ENCODE peak calls at places on chromosomes 11 and 22, in six cellular contexts. Y, D, J, U, W and H are unnamed samples.

GRCh38 chr11:71372693-71373657 is 75.2 kb downstream of the DHCR7 start:
- DNase-seq in Y (no peak), D (no peak), J (peak; percentile 56), U (no peak), W (no peak), H (peak; percentile 53)

GRCh38 chr11:65452806-65453490 is 30.4 kb downstream of the NEAT1 start:
- DNase-seq in Y (peak; percentile 81), D (peak; percentile 12), J (peak; percentile 95), U (peak; percentile 68), W (no peak), H (no peak)

GRCh38 chr22:29071261-29072045 is 1.4 kb upstream of the KREMEN1 start:
- DNase-seq in Y (no peak), D (peak; percentile 41), J (peak; percentile 36), U (no peak), W (peak; percentile 72), H (no peak)

GRCh38 chr11:64503354-64503753 is 87.7 kb upstream of the SLC22A12 start:
- DNase-seq in Y (no peak), D (no peak), J (no peak), U (no peak), W (no peak), H (no peak)

GRCh38 chr11:67272327-67273259 is 6.3 kb downstream of the GRK2 start:
- DNase-seq in Y (no peak), D (no peak), J (no peak), U (peak; percentile 23), W (no peak), H (no peak)

GRCh38 chr11:77558380-77558779 is 31.4 kb upstream of the AQP11 start:
- DNase-seq in Y (no peak), D (no peak), J (no peak), U (no peak), W (no peak), H (no peak)

GRCh38 chr22:44567846-44568493 is 69.9 kb upstream of the RTL6 start:
- DNase-seq in Y (no peak), D (peak; percentile 31), J (peak; percentile 58), U (no peak), W (no peak), H (no peak)

GRCh38 chr11:111167666-111168065 is 77.9 kb upstream of the POU2AF2 start:
- DNase-seq in Y (no peak), D (no peak), J (no peak), U (no peak), W (no peak), H (no peak)

GRCh38 chr22:23078462-23078787 is 8.1 kb downstream of the GNAZ start:
- DNase-seq in Y (no peak), D (no peak), J (no peak), U (no peak), W (no peak), H (no peak)

GRCh38 chr11:118915941-118916841 is 9.5 kb downstream of the BCL9L start:
- DNase-seq in Y (no peak), D (peak; percentile 30), J (no peak), U (no peak), W (no peak), H (no peak)

GRCh38 chr11:65553301-65554001 is 4.7 kb downstream of the LTBP3 start:
- DNase-seq in Y (peak; percentile 54), D (no peak), J (no peak), U (no peak), W (no peak), H (no peak)

GRCh38 chr11:91926967-91927366 is 297.7 kb upstream of the FAT3 start:
- DNase-seq in Y (no peak), D (no peak), J (no peak), U (peak; percentile 53), W (no peak), H (no peak)

GRCh38 chr11:76209956-76210885 is 3.9 kb upstream of the WNT11 start:
- DNase-seq in Y (peak; percentile 8), D (peak; percentile 69), J (peak; percentile 69), U (peak; percentile 68), W (no peak), H (no peak)

GRCh38 chr11:69120096-69120875 is 35.4 kb upstream of the SMIM38 start:
- DNase-seq in Y (no peak), D (no peak), J (no peak), U (no peak), W (no peak), H (no peak)

GRCh38 chr11:114233755-114234154 is 62.4 kb upstream of the NNMT start:
- DNase-seq in Y (no peak), D (no peak), J (no peak), U (no peak), W (no peak), H (no peak)

GRCh38 chr11:2295971-2296912 is 5.5 kb downstream of the C11orf21 start:
- DNase-seq in Y (no peak), D (no peak), J (no peak), U (peak; percentile 5), W (no peak), H (no peak)

GRCh38 chr22:46515208-46516111 is 22.0 kb downstream of the CELSR1 start:
- DNase-seq in Y (no peak), D (no peak), J (peak; percentile 21), U (no peak), W (peak; percentile 26), H (no peak)

GRCh38 chr11:100681064-100681502 is 6.0 kb upstream of the ARHGAP42 start:
- DNase-seq in Y (peak; percentile 81), D (peak; percentile 21), J (no peak), U (peak; percentile 77), W (peak; percentile 42), H (peak; percentile 95)

GRCh38 chr22:50532353-50532700 is 2.5 kb upstream of the TYMP start:
- DNase-seq in Y (no peak), D (peak; percentile 66), J (no peak), U (no peak), W (peak; percentile 22), H (no peak)

GRCh38 chr11:64862914-64863313 is 15.5 kb downstream of the EHD1 start:
- DNase-seq in Y (no peak), D (no peak), J (no peak), U (no peak), W (no peak), H (no peak)

GRCh38 chr11:76190376-76190775 is 15.9 kb downstream of the WNT11 start:
- DNase-seq in Y (no peak), D (no peak), J (no peak), U (no peak), W (no peak), H (no peak)

GRCh38 chr11:109302591-109303334 is 119.2 kb upstream of the C11orf87 start:
- DNase-seq in Y (no peak), D (no peak), J (no peak), U (no peak), W (no peak), H (no peak)

GRCh38 chr11:17558916-17559315 is 11.9 kb downstream of the OTOG start:
- DNase-seq in Y (no peak), D (no peak), J (no peak), U (no peak), W (no peak), H (no peak)

GRCh38 chr11:87368151-87368550 is 330.4 kb downstream of the TMEM135 start:
- DNase-seq in Y (no peak), D (no peak), J (no peak), U (no peak), W (no peak), H (no peak)

GRCh38 chr22:31337178-31337577 is 9.0 kb downstream of the PATZ1 start:
- DNase-seq in Y (no peak), D (no peak), J (no peak), U (no peak), W (no peak), H (no peak)

GRCh38 chr11:35272391-35272821 is 133.4 kb downstream of the CD44 start:
- DNase-seq in Y (no peak), D (no peak), J (no peak), U (no peak), W (no peak), H (peak; percentile 95)